ENCODE peak calls at places on chromosomes 2 and 18, in six cellular contexts. X, S, M, A, G and B are unnamed samples. For H3K4me1, the result is how much of the 10 kb centered on the place peaks cover.

GRCh38 chr2:99512081-99512480 is 22.3 kb upstream of the REV1 start:
- DNase-seq in X (no peak), A (no peak), G (no peak), S (no peak), M (no peak), B (no peak)

GRCh38 chr2:49177194-49177593 is 22.9 kb upstream of the FSHR start:
- DNase-seq in G (no peak), X (no peak), M (no peak), A (no peak), S (no peak), B (no peak)

GRCh38 chr2:27739058-27739373 is 32.5 kb upstream of the MRPL33 start:
- DNase-seq in S (no peak), G (no peak), X (no peak), M (no peak), A (no peak), B (no peak)

GRCh38 chr2:70772486-70773155 is 4.6 kb upstream of the ADD2 start:
- DNase-seq in X (no peak), G (no peak), M (no peak), A (no peak), S (no peak), B (no peak)

GRCh38 chr2:3655871-3656761 is 1.9 kb upstream of the ALLC start:
- DNase-seq in X (no peak), A (no peak), G (no peak), M (no peak), S (no peak), B (no peak)

GRCh38 chr2:224412064-224412921 is 10.4 kb upstream of the FAM124B start:
- DNase-seq in S (peak), G (no peak), X (no peak), M (no peak), A (peak), B (no peak)

GRCh38 chr2:74027496-74027895 is 42.8 kb downstream of the TET3 start:
- DNase-seq in G (no peak), A (no peak), M (no peak), S (no peak), X (no peak), B (no peak)

GRCh38 chr2:30084915-30085314 is 61.9 kb upstream of the YPEL5 start:
- DNase-seq in M (no peak), S (no peak), G (no peak), A (no peak), X (no peak), B (no peak)

GRCh38 chr2:173175222-173175621 is 99.6 kb downstream of the MAP3K20 start:
- DNase-seq in X (no peak), M (no peak), S (peak), G (no peak), A (peak), B (no peak)

GRCh38 chr2:119402645-119403560 is 28.8 kb upstream of the TMEM37 start:
- DNase-seq in M (no peak), G (no peak), X (no peak), A (peak), S (no peak), B (no peak)

GRCh38 chr2:23658466-23658942 is 268.4 kb downstream of the ATAD2B start:
- DNase-seq in X (no peak), A (peak), G (no peak), M (no peak), S (peak), B (no peak)

GRCh38 chr2:26945991-26946750 is 24.3 kb upstream of the MAPRE3 start:
- DNase-seq in X (no peak), G (no peak), A (no peak), S (no peak), M (no peak), B (no peak)

GRCh38 chr2:219916261-219916660 is 288.8 kb downstream of the SLC4A3 start:
- DNase-seq in S (no peak), A (no peak), X (no peak), M (no peak), G (no peak), B (no peak)

GRCh38 chr2:31318360-31319336 is 84.7 kb downstream of the EHD3 start:
- DNase-seq in X (no peak), S (peak), M (no peak), A (no peak), G (no peak), B (no peak)

GRCh38 chr2:116952254-116952653 is 862.2 kb upstream of the DDX18 start:
- DNase-seq in X (no peak), M (no peak), G (no peak), S (no peak), A (peak), B (no peak)

GRCh38 chr2:135875491-135876065 is 665 bp downstream of the MCM6 start:
- DNase-seq in M (no peak), A (peak), X (no peak), S (peak), G (peak), B (peak)
- TF ChIP-seq CTCF in M (no peak), A (no peak), X (no peak), S (no peak), G (no peak), B (no peak)

GRCh38 chr2:101017371-101017770 is 15.3 kb downstream of the RPL31 start:
- DNase-seq in G (no peak), S (no peak), A (no peak), M (no peak), X (no peak), B (no peak)
- H3K4me1 ChIP-seq in G (under half), S (under half), A (under half), M (under half), X (under half), B (under half)

GRCh38 chr18:8478968-8479370 is 130.3 kb upstream of the RAB12 start:
- DNase-seq in M (no peak), X (no peak), S (no peak), A (no peak), G (no peak), B (no peak)
- TF ChIP-seq CTCF in M (no peak), X (no peak), S (no peak), A (no peak), G (no peak), B (no peak)

GRCh38 chr2:107361951-107362350 is 464.7 kb upstream of the RGPD4 start:
- DNase-seq in A (no peak), G (no peak), X (no peak), S (no peak), M (no peak), B (no peak)

GRCh38 chr2:107362973-107363372 is 463.7 kb upstream of the RGPD4 start:
- DNase-seq in G (no peak), S (no peak), A (no peak), M (no peak), X (no peak), B (no peak)

GRCh38 chr2:107358921-107359320 is 467.8 kb upstream of the RGPD4 start:
- DNase-seq in A (no peak), M (no peak), X (no peak), G (no peak), S (no peak), B (no peak)

GRCh38 chr2:107354143-107354542 is 468.2 kb upstream of the ST6GAL2 start:
- DNase-seq in M (no peak), A (no peak), S (no peak), G (no peak), X (no peak), B (no peak)

DNA sequence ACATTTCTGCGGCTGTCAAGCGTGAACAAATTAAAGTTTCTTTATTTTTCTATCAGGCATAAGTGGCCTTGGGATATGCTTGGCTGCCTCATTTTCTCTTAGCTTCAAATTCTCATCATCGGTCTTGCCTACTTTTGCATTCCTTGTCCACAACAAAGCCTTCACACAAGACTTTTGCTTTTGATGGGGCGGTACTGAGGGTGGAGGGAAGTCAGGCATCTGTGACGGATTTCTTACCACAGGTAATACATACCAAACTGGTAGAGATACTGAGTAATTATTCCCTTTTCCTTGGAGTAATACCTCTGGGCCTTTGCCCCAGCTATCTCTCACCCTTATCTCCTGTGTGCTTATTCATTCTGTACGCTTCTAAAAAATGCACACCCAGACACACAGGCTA is 468.3 kb upstream of the RGPD4 start:
- DNase-seq in A (no peak), M (no peak), G (no peak), S (no peak), X (no peak), B (no peak)
- H3K4me1 ChIP-seq in A (under half), M (under half), G (under half), S (under half), X (under half), B (under half)

GRCh38 chr2:40448476-40449079 is 3.3 kb downstream of the SLC8A1 start:
- DNase-seq in A (no peak), M (no peak), S (peak), G (no peak), X (peak), B (no peak)
- TF ChIP-seq CTCF in A (peak), M (peak), S (peak), G (no peak), X (peak), B (peak)

DNA sequence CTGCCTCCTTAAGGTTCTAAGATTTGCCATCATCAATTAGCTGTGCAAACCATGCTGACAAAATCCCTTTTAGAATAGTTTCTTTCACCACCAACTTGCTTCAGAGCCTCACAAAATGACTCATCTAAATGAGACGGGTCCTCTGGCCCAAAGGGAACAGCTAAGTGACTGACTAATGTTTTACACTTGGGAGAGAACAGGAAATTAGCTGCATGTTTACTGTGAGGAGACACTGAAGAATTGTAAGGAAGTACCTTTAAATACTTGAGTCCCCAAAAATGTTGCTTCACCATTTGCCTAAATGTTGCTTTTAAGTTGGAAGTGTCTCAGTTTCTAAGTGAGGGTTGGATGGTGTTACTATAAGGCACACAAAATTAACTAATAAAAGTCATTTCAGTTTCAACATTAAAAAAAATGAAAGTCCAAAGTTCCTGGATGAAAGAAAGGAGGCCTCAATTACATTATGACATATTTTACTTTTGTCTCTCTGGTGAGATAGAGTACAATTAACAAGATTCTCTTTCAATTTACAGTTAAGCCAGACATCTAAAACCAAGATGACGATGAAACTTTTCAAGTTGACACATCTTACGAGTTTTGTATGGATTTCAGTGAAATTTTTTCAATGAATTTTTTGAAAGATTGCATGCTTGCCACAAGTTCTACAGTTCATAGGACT is 229.1 kb upstream of the FN1 start:
- DNase-seq in G (no peak), X (peak), M (no peak), S (peak), A (peak), B (no peak)
- H3K4me1 ChIP-seq in G (under half), X (under half), M (under half), S (under half), A (under half), B (under half)